ENCODE peak calls at places on chromosomes 4 and X, in five cellular contexts. B, F, N, E and H are unnamed samples.

GRCh38 chrX:11724122-11725017 is 33.7 kb upstream of the MSL3 start:
- DNase-seq in B (no peak), N (peak; percentile 42), F (no peak), E (no peak), H (peak; percentile 2)

GRCh38 chr4:15420642-15421041 is 7.2 kb upstream of the C1QTNF7 start:
- DNase-seq in B (no peak), F (no peak), N (no peak), E (no peak), H (no peak)

GRCh38 chrX:50161143-50161542 is 39.7 kb downstream of the AKAP4 start:
- DNase-seq in N (no peak), E (no peak), B (no peak), F (no peak), H (no peak)

GRCh38 chr4:26909369-26909768 is 48.7 kb downstream of the STIM2 start:
- DNase-seq in B (no peak), N (no peak), F (no peak), E (no peak), H (no peak)

GRCh38 chr4:140628016-140628415 is 59.3 kb upstream of the UCP1 start:
- DNase-seq in N (no peak), B (no peak), F (no peak), E (no peak), H (no peak)

GRCh38 chrX:120308959-120309872 is 2.0 kb downstream of the TMEM255A start:
- DNase-seq in B (no peak), E (no peak), F (peak; percentile 81), N (peak; percentile 54), H (peak; percentile 80)

GRCh38 chr4:42327323-42327722 is 70.0 kb upstream of the SHISA3 start:
- DNase-seq in E (no peak), N (no peak), F (no peak), B (no peak), H (no peak)

GRCh38 chr4:162408309-162408708 is 244.5 kb upstream of the FSTL5 start:
- DNase-seq in B (no peak), N (no peak), E (no peak), F (no peak), H (peak; percentile 65)

GRCh38 chrX:23904096-23904495 is 3.6 kb downstream of the APOO start:
- DNase-seq in F (peak; percentile 39), E (no peak), N (no peak), B (no peak), H (no peak)

GRCh38 chr4:130110189-130110588 is 1014.2 kb downstream of the C4orf33 start:
- DNase-seq in E (no peak), B (no peak), F (no peak), N (no peak), H (no peak)

GRCh38 chr4:73127839-73128448 is 58.4 kb upstream of the COX18 start:
- DNase-seq in N (peak; percentile 45), F (no peak), E (no peak), B (no peak), H (no peak)

GRCh38 chr4:138078264-138078663 is 163.9 kb downstream of the SLC7A11 start:
- DNase-seq in N (no peak), B (no peak), E (no peak), F (no peak), H (no peak)

GRCh38 chrX:22300130-22300529 is 27.4 kb downstream of the CBLL2 start:
- DNase-seq in N (peak; percentile 19), F (no peak), B (no peak), E (peak; percentile 81), H (peak; percentile 47)

GRCh38 chr4:1583859-1584258 is 100.3 kb downstream of the FAM53A start:
- DNase-seq in E (no peak), F (no peak), B (no peak), N (no peak), H (no peak)

GRCh38 chrX:2342878-2343277 is 157.9 kb downstream of the DHRSX start:
- DNase-seq in F (no peak), E (no peak), B (no peak), N (no peak), H (no peak)

GRCh38 chrX:137234651-137235402 is 201.0 kb upstream of the GPR101 start:
- DNase-seq in N (no peak), F (no peak), E (no peak), B (no peak), H (no peak)

GRCh38 chrX:105136786-105137185 is 83.7 kb downstream of the TEX13A start:
- DNase-seq in N (no peak), B (no peak), F (no peak), E (peak; percentile 92), H (no peak)

GRCh38 chr4:183898456-183898855 is 6.7 kb upstream of the STOX2 start:
- DNase-seq in B (no peak), F (no peak), N (no peak), E (no peak), H (no peak)

GRCh38 chr4:103012594-103012993 is 6.9 kb downstream of the SLC9B1 start:
- DNase-seq in N (no peak), B (no peak), F (no peak), E (no peak), H (no peak)

GRCh38 chr4:1336079-1336478 is 10.9 kb upstream of the UVSSA start:
- DNase-seq in B (no peak), E (peak; percentile 80), F (no peak), N (no peak), H (no peak)

GRCh38 chr4:4410271-4410670 is 23.4 kb downstream of the NSG1 start:
- DNase-seq in E (no peak), B (no peak), F (no peak), N (no peak), H (no peak)

GRCh38 chrX:78527263-78527662 is 131.9 kb downstream of the RTL3 start:
- DNase-seq in N (no peak), B (no peak), E (no peak), F (no peak), H (no peak)

GRCh38 chrX:74133156-74133796 is 170.7 kb upstream of the ZCCHC13 start:
- DNase-seq in E (peak; percentile 61), N (peak; percentile 63), F (no peak), B (no peak), H (no peak)

GRCh38 chr4:118834960-118835895 is 698 bp downstream of the SEC24D start:
- DNase-seq in F (peak; percentile 76), E (peak; percentile 77), B (peak; percentile 81), N (peak; percentile 62), H (peak; percentile 89)

GRCh38 chr4:114782842-114783595 is 184.4 kb downstream of the UGT8 start:
- DNase-seq in B (no peak), N (no peak), E (no peak), F (no peak), H (no peak)

GRCh38 chr4:150078996-150079581 is 844 bp downstream of the DCLK2 start:
- DNase-seq in N (peak; percentile 77), B (no peak), E (no peak), F (peak; percentile 61), H (peak; percentile 57)

GRCh38 chr4:2939383-2940243 is 23.6 kb downstream of the NOP14 start:
- DNase-seq in N (no peak), F (no peak), B (peak; percentile 64), E (no peak), H (no peak)

GRCh38 chrX:16239211-16239610 is 71.9 kb downstream of the MAGEB17 start:
- DNase-seq in B (no peak), N (no peak), E (peak; percentile 41), F (no peak), H (peak; percentile 1)

GRCh38 chr4:76733380-76733779 is 164.6 kb downstream of the SOWAHB start:
- DNase-seq in N (no peak), E (peak; percentile 54), B (no peak), F (peak; percentile 55), H (peak; percentile 61)

GRCh38 chr4:151644625-151645024 is 116.2 kb downstream of the GATB start:
- DNase-seq in F (peak; percentile 75), E (no peak), B (no peak), N (peak; percentile 57), H (peak; percentile 8)

GRCh38 chr4:7725951-7726350 is 213.7 kb downstream of the AFAP1 start:
- DNase-seq in N (no peak), F (no peak), E (no peak), B (no peak), H (no peak)

GRCh38 chr4:41541697-41542096 is 3.7 kb downstream of the LIMCH1 start:
- DNase-seq in F (no peak), N (no peak), B (peak; percentile 77), E (no peak), H (no peak)

GRCh38 chr4:121256887-121257426 is 92.8 kb upstream of the TNIP3 start:
- DNase-seq in E (no peak), B (no peak), F (no peak), N (no peak), H (no peak)

GRCh38 chr4:36054750-36055467 is 189.4 kb downstream of the ARAP2 start:
- DNase-seq in B (no peak), N (no peak), F (no peak), E (no peak), H (no peak)
- H3K27ac ChIP-seq in B (no peak overlapping the region), N (no peak overlapping the region), F (no peak overlapping the region), E (no peak overlapping the region), H (no peak overlapping the region)

GRCh38 chrX:132488819-132489255 is at the start of gene MBNL3:
- DNase-seq in N (peak; percentile 52), E (peak; percentile 68), F (peak; percentile 67), B (no peak), H (peak; percentile 56)
- H3K27ac ChIP-seq in N (no peak within 1 kb of the TSS), E (peak within 1 kb of the TSS; percentile 75), F (no peak within 1 kb of the TSS), B (peak within 1 kb of the TSS; percentile 73), H (peak within 1 kb of the TSS; percentile 82)

DNA sequence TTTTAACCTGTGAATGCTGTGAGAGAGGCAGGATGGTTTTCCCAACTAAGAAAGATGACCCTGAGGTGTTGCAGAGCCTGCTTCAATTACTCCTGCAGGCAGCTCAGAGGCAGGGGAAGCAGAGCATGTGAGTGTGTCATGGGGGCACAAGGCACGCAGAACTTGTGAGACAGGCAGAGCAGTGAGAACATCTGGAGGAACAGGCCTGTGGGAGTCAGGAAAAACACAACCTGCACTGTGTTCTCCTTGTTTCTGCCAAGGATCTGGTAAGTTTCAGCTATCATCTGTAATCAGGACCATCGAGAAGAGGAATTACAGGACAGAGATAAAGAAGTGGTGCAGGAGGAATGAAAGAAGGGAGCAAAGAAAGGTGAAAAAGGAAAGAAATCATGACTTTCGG is 741.8 kb upstream of the INTU start:
- DNase-seq in B (no peak), F (no peak), N (no peak), E (no peak), H (no peak)
- H3K27ac ChIP-seq in B (no peak overlapping the region), F (no peak overlapping the region), N (no peak overlapping the region), E (no peak overlapping the region), H (no peak overlapping the region)

DNA sequence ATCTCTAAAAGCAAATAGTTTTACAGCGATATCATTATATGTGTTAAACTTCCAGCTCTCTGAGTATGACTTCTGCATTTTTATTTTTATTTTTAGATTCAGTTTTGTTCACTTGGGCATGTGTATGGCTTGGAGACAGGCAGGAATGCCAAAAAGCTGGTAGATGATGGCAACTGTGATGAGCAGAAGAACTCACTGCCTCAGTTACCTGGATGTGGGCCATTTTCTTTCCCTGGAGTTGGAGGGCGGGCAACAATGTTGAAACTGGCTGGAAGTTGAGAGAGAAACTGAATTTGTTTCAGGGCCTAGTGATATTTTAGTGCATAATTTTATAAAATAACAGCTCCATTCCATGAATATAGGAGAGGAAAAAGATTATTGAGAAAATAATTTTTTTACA is 266.5 kb downstream of the ARHGAP24 start:
- DNase-seq in B (no peak), E (no peak), N (no peak), F (no peak), H (no peak)
- H3K27ac ChIP-seq in B (peak overlapping the region; percentile 28), E (no peak overlapping the region), N (no peak overlapping the region), F (no peak overlapping the region), H (no peak overlapping the region)